ENCODE peak calls at places on chromosomes 13 and 19, in five cellular contexts. E, D, W, R and A are unnamed samples.
A peak's percentile ranks its signal among the peaks of the same experiment; 100 is the strongest.

GRCh38 chr19:13920940-13921744 is 15.1 kb downstream of the CC2D1A start:
- DNase-seq in E (peak; percentile 28), D (no peak), W (no peak), R (no peak), A (no peak)

GRCh38 chr13:54387607-54388006 is 1359.0 kb downstream of the OLFM4 start:
- DNase-seq in E (no peak), D (no peak), W (no peak), R (no peak), A (no peak)

GRCh38 chr13:48531416-48532145 is 1.3 kb downstream of the RCBTB2 start:
- DNase-seq in E (no peak), D (peak; percentile 33), W (no peak), R (no peak), A (peak; percentile 25)

GRCh38 chr13:37615271-37615670 is 16.7 kb upstream of the POSTN start:
- DNase-seq in E (no peak), D (no peak), W (no peak), R (no peak), A (no peak)

GRCh38 chr13:67803118-67803517 is 573.0 kb upstream of the PCDH9 start:
- DNase-seq in E (no peak), D (no peak), W (no peak), R (no peak), A (no peak)

GRCh38 chr13:44818428-44818827 is 170.8 kb downstream of the NUFIP1 start:
- DNase-seq in E (no peak), D (peak; percentile 23), W (no peak), R (no peak), A (no peak)

GRCh38 chr13:83515267-83515666 is 367.0 kb downstream of the SLITRK1 start:
- DNase-seq in E (no peak), D (no peak), W (no peak), R (no peak), A (no peak)

GRCh38 chr13:93345642-93346220 is 119.1 kb downstream of the GPC6 start:
- DNase-seq in E (no peak), D (no peak), W (no peak), R (no peak), A (no peak)

GRCh38 chr19:15871570-15871969 is 26.3 kb downstream of the CYP4F2 start:
- DNase-seq in E (no peak), D (peak; percentile 18), W (peak; percentile 11), R (no peak), A (no peak)

GRCh38 chr13:92745233-92745632 is 481.4 kb upstream of the GPC6 start:
- DNase-seq in E (no peak), D (no peak), W (no peak), R (no peak), A (no peak)

GRCh38 chr19:5042556-5042955 is 73.6 kb downstream of the KDM4B start:
- DNase-seq in E (no peak), D (no peak), W (no peak), R (no peak), A (no peak)

GRCh38 chr13:41631296-41631965 is 174.1 kb downstream of the RGCC start:
- DNase-seq in E (no peak), D (no peak), W (no peak), R (no peak), A (no peak)

GRCh38 chr19:43534811-43535761 is 2.1 kb downstream of the ZNF575 start:
- DNase-seq in E (peak; percentile 59), D (peak; percentile 79), W (peak; percentile 64), R (peak; percentile 79), A (peak; percentile 43)

GRCh38 chr13:63198076-63198475 is 1782.4 kb upstream of the PCDH20 start:
- DNase-seq in E (no peak), D (peak; percentile 6), W (no peak), R (no peak), A (no peak)

GRCh38 chr13:74132152-74132767 is 1.9 kb downstream of the KLF12 start:
- DNase-seq in E (no peak), D (peak; percentile 10), W (no peak), R (no peak), A (no peak)

GRCh38 chr19:12137541-12137940 is 2.6 kb downstream of the ZNF20 start:
- DNase-seq in E (no peak), D (no peak), W (no peak), R (no peak), A (no peak)

GRCh38 chr13:66461021-66461420 is 769.1 kb downstream of the PCDH9 start:
- DNase-seq in E (no peak), D (no peak), W (no peak), R (no peak), A (no peak)

GRCh38 chr19:48568345-48568886 is 16.4 kb downstream of the SULT2B1 start:
- DNase-seq in E (peak; percentile 91), D (peak; percentile 83), W (peak; percentile 73), R (peak; percentile 94), A (peak; percentile 96)

GRCh38 chr13:26219726-26220125 is 2.4 kb downstream of the RNF6 start:
- DNase-seq in E (no peak), D (no peak), W (no peak), R (no peak), A (no peak)

GRCh38 chr19:1630811-1631210 is 21.6 kb downstream of the TCF3 start:
- DNase-seq in E (no peak), D (no peak), W (no peak), R (no peak), A (no peak)

GRCh38 chr19:35458821-35459391 is 10.8 kb downstream of the FFAR2 start:
- DNase-seq in E (no peak), D (peak; percentile 89), W (no peak), R (no peak), A (peak; percentile 40)

GRCh38 chr19:10817291-10818038 is 18.5 kb downstream of the TMED1 start:
- DNase-seq in E (no peak), D (peak; percentile 36), W (peak; percentile 51), R (peak; percentile 74), A (no peak)

GRCh38 chr19:42351079-42351735 is 25.8 kb downstream of the MEGF8 start:
- DNase-seq in E (no peak), D (no peak), W (no peak), R (no peak), A (no peak)

GRCh38 chr13:48784906-48785555 is 131.3 kb downstream of the CYSLTR2 start:
- DNase-seq in E (no peak), D (no peak), W (no peak), R (no peak), A (no peak)

GRCh38 chr19:2181618-2181997 is 17.9 kb downstream of the DOT1L start:
- DNase-seq in E (no peak), D (no peak), W (no peak), R (no peak), A (no peak)

GRCh38 chr13:79525458-79525857 is 44.5 kb downstream of the NDFIP2 start:
- DNase-seq in E (no peak), D (no peak), W (no peak), R (no peak), A (no peak)

GRCh38 chr19:1082165-1082927 is 12.8 kb downstream of the POLR2E start:
- DNase-seq in E (peak; percentile 50), D (peak; percentile 98), W (peak; percentile 96), R (no peak), A (peak; percentile 91)

GRCh38 chr13:113449693-113450347 is 3.5 kb downstream of the ADPRHL1 start:
- DNase-seq in E (no peak), D (no peak), W (no peak), R (no peak), A (no peak)

GRCh38 chr13:91292630-91293221 is 54.8 kb upstream of the MIR17HG start:
- DNase-seq in E (no peak), D (no peak), W (no peak), R (no peak), A (no peak)

GRCh38 chr19:14156122-14156521 is 19.7 kb upstream of the ASF1B start:
- DNase-seq in E (no peak), D (no peak), W (no peak), R (no peak), A (no peak)

GRCh38 chr19:1943661-1944087 is 2.7 kb downstream of the CSNK1G2 start:
- DNase-seq in E (no peak), D (no peak), W (no peak), R (no peak), A (no peak)

GRCh38 chr13:73141292-73141771 is 82.5 kb downstream of the KLF5 start:
- DNase-seq in E (no peak), D (peak; percentile 20), W (no peak), R (no peak), A (no peak)

GRCh38 chr13:41019578-41020347 is 647 bp upstream of the ELF1 start:
- DNase-seq in E (no peak), D (peak; percentile 44), W (no peak), R (no peak), A (no peak)

GRCh38 chr19:35641515-35642151 is at the start of gene ETV2:
- DNase-seq in E (no peak), D (no peak), W (peak; percentile 34), R (peak; percentile 56), A (no peak)

GRCh38 chr13:100987993-100988392 is 313.4 kb upstream of the TMTC4 start:
- DNase-seq in E (no peak), D (peak; percentile 5), W (no peak), R (no peak), A (no peak)

GRCh38 chr19:17078920-17079709 is 3.5 kb downstream of the MYO9B start:
- DNase-seq in E (no peak), D (no peak), W (no peak), R (no peak), A (no peak)
- H3K4me1 ChIP-seq in E (peaks cover 34% of the 10 kb centered on the region), D (peaks cover 40% of the 10 kb centered on the region), W (peaks cover 70% of the 10 kb centered on the region), R (peaks cover 33% of the 10 kb centered on the region), A (peaks cover 12% of the 10 kb centered on the region)

DNA sequence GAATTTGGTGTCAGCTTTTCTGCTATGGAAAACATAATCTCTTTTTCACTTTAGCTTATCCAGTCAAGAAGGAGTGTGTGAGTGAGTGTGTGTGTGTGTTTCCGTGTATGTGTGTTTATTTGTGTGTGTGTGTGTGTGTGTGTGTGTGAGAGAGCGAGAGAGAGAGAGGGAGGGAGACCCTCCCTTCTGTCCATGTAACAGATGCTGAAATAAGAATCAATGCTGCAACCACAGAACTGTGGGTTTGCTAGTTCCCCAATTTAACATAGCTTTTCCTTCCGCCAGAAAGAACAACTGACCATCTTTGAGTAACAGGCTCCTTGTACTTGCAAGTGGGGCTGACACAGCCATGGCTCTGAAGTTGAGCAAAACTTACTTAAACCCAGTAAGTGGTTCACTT is 5.2 kb downstream of the LCP1 start:
- DNase-seq in E (no peak), D (no peak), W (no peak), R (no peak), A (no peak)
- TF ChIP-seq POLR2A in E (no peak), D (no peak), W (no peak), R (no peak), A (no peak)

GRCh38 chr13:51229731-51230130 is 7.5 kb downstream of the FAM124A start:
- DNase-seq in E (no peak), D (no peak), W (no peak), R (no peak), A (no peak)
- H3K4me3 ChIP-seq in E (no peak overlapping the region), D (no peak overlapping the region), W (no peak overlapping the region), R (no peak overlapping the region), A (no peak overlapping the region)

DNA sequence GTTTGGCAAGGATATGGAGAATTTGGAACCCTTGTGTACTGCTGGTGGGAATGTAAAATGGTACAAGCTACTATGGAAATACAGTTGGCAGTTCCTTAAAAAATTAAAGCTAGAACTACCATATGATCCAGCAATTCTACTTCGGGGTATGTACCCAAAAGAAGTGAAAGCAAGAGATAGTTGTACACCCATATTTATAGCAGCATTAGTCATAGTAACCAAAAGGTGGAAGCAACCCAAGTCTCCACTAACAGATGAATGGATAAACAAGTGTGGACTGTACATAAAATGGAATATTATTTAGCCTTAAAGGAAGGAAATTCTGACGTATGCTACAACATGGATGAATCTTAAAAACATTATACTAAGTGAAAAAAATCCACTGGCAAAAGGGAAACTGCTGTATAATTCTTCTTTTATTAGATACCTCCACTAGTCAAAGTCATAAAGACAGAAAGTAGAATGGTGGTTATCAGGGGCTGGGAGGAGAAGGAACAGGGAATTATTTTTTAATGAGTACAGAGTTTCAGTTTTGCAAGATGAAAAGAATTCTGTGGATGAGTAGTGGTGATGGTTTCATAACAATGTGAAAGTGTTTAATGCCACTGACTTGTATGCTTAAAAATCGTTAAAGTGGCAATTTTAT is 141.6 kb downstream of the RXFP2 start:
- DNase-seq in E (no peak), D (no peak), W (no peak), R (no peak), A (no peak)
- H3K4me1 ChIP-seq in E (no peaks in the 10 kb centered on the region), D (no peaks in the 10 kb centered on the region), W (no peaks in the 10 kb centered on the region), R (peaks cover 19% of the 10 kb centered on the region), A (no peaks in the 10 kb centered on the region)